ENCODE peak calls at places on chromosomes 2 and 18, in seven cellular contexts. S is A549, M is breast epithelium, I is Peyer's patch, A is uterus, O is body of pancreas, Z is IMR-90. P is an unnamed sample.

GRCh38 chr2:99836670-99837069 is 305.7 kb downstream of the AFF3 start:
- DNase-seq in S (no peak), M (no peak), I (no peak), A (no peak), O (no peak), Z (no peak), P (no peak)

GRCh38 chr2:228094377-228094921 is 87.0 kb downstream of the SPHKAP start:
- DNase-seq in S (no peak), M (no peak), I (no peak), A (no peak), O (no peak), Z (no peak), P (no peak)

GRCh38 chr18:6633370-6633769 is 96.1 kb upstream of the ARHGAP28 start:
- DNase-seq in S (no peak), M (no peak), I (no peak), A (no peak), O (no peak), Z (no peak), P (no peak)

GRCh38 chr2:160492401-160493226 is 993 bp downstream of the RBMS1 start:
- DNase-seq in S (peak), M (peak), I (peak), A (peak), O (peak), Z (peak), P (peak)

GRCh38 chr2:238720232-238720672 is 127.6 kb upstream of the TWIST2 start:
- DNase-seq in S (peak), M (no peak), I (no peak), A (no peak), O (peak), Z (peak), P (no peak)

GRCh38 chr2:241842620-241843211 is 16.0 kb downstream of the PDCD1 start:
- DNase-seq in S (no peak), M (no peak), I (peak), A (peak), O (peak), Z (no peak), P (peak)

GRCh38 chr2:239361311-239361642 is 39.5 kb downstream of the HDAC4 start:
- DNase-seq in S (no peak), M (no peak), I (no peak), A (no peak), O (no peak), Z (peak), P (no peak)

GRCh38 chr2:223967981-223968380 is 10.7 kb downstream of the MRPL44 start:
- DNase-seq in S (no peak), M (no peak), I (no peak), A (no peak), O (no peak), Z (peak), P (no peak)

GRCh38 chr2:99488587-99488998 is 1.2 kb downstream of the REV1 start:
- DNase-seq in S (no peak), M (no peak), I (no peak), A (no peak), O (no peak), Z (peak), P (no peak)

GRCh38 chr2:219249203-219249980 is 3.7 kb upstream of the TUBA4B start:
- DNase-seq in S (peak), M (peak), I (peak), A (peak), O (peak), Z (peak), P (peak)
- TF ChIP-seq POLR2A in S (no peak), M (no peak), I (peak), A (peak), O (peak), Z (peak), P (no peak)

GRCh38 chr2:28583899-28584553 is 88.2 kb downstream of the PLB1 start:
- DNase-seq in S (peak), M (no peak), I (no peak), A (peak), O (peak), Z (peak), P (peak)
- TF ChIP-seq POLR2A in S (no peak), M (no peak), I (no peak), A (no peak), O (no peak), Z (no peak), P (no peak)

GRCh38 chr2:219294356-219295351 is 14.5 kb downstream of the PTPRN start:
- DNase-seq in S (peak), M (peak), I (peak), A (peak), O (peak), Z (peak), P (peak)
- TF ChIP-seq POLR2A in S (peak), M (no peak), I (peak), A (peak), O (peak), Z (no peak), P (peak)

DNA sequence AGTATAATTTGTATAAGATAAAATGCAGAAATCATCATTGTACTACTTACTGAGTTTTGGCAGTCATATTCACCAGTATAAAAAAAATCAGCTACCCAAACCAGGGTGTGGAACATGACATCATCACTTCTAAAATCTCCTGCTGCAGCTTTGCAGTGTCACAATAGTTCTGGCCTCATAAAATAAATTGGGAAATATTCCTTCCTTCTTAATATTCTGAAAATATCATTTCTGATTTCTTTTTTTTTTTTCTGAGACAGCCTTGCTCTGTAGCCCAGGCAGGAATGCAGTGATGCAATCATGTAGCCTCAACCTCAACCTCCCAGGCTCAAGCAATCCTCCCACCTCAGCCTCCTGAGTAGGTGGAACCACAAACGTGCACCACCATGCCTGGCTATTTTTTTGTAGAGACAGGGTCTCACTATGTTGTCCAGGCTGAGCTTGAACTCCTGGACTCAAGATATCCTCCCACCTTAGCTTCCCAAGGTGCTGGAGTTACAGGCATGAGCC is 101.4 kb downstream of the TMEM18 start:
- DNase-seq in S (no peak), M (no peak), I (no peak), A (no peak), O (no peak), Z (no peak), P (no peak)
- TF ChIP-seq POLR2A in S (no peak), M (no peak), I (no peak), A (no peak), O (no peak), Z (no peak), P (no peak)

GRCh38 chr2:37324786-37325624 is at the start of gene PRKD3:
- DNase-seq in S (peak), M (peak), I (peak), A (peak), O (peak), Z (peak), P (no peak)
- TF ChIP-seq POLR2A in S (no peak), M (peak), I (no peak), A (peak), O (peak), Z (no peak), P (no peak)

DNA sequence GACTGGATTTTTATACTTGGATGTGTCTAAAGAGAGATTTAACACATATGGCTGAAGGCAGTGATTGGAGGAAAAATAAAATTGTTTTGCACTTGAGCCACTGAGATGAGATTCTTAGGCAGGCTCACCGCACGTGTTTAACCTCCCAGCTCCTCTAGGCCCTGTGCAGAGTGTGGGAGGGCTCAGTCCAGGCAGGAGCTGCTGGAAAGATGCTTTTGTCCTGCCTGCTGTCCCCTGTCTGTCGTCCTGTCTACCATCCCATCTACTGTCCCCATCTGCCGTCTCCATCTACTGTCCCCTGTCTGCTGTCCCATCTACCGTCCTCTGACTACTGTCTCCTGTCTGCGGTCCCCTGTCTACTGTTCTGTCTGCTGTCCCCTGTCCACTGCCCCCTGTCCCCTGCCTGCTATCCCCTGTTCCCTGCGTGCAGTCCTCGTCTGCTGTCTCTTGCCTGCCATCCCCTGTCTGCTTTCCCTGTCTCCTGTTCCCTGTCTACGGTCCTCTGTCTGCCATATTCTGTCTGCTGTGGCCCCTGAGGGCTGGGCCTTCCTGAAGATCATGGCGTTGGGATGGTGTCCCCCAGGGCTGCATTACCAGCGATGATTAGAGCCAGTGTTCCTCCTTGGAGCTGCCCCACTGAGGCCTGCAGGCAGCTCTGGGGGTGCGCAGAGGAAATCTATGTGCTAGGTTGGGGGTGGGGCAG is 43.7 kb upstream of the HS6ST1 start:
- DNase-seq in S (no peak), M (no peak), I (peak), A (no peak), O (no peak), Z (no peak), P (no peak)
- TF ChIP-seq POLR2A in S (no peak), M (no peak), I (no peak), A (no peak), O (no peak), Z (no peak), P (no peak)

P was measured in heart left ventricle.